ENCODE peak calls at places on chromosome 18, in five cellular contexts. J, Z, C, H and M are unnamed samples.

GRCh38 chr18:43534511-43534910 is 257.2 kb upstream of the SYT4 start:
- DNase-seq in J (no peak), C (no peak), H (no peak), Z (no peak), M (peak)

GRCh38 chr18:59691046-59691395 is 6.2 kb downstream of the CCBE1 start:
- DNase-seq in Z (no peak), H (no peak), J (peak), C (no peak), M (peak)

GRCh38 chr18:63681449-63682381 is 20.0 kb upstream of the SERPINB3 start:
- DNase-seq in C (no peak), J (no peak), H (no peak), Z (no peak), M (no peak)

GRCh38 chr18:37253424-37254255 is 312.0 kb downstream of the CELF4 start:
- DNase-seq in J (no peak), Z (no peak), C (peak), H (peak), M (no peak)

GRCh38 chr18:79690586-79691482 is 11.2 kb downstream of the CTDP1 start:
- DNase-seq in J (no peak), Z (no peak), C (no peak), H (no peak), M (no peak)

GRCh38 chr18:28124239-28125029 is 52.5 kb downstream of the CDH2 start:
- DNase-seq in C (no peak), Z (no peak), J (peak), H (no peak), M (peak)

GRCh38 chr18:35780937-35781336 is 191.5 kb upstream of the RMP24 start:
- DNase-seq in J (no peak), H (no peak), Z (no peak), C (no peak), M (no peak)

GRCh38 chr18:54981076-54981475 is 21.8 kb upstream of the CCDC68 start:
- DNase-seq in Z (no peak), J (no peak), C (no peak), H (no peak), M (no peak)

GRCh38 chr18:45335644-45336043 is 279.6 kb upstream of the SLC14A2 start:
- DNase-seq in C (no peak), H (no peak), J (peak), Z (no peak), M (peak)

GRCh38 chr18:51194604-51195003 is 2.9 kb downstream of the MEX3C start:
- DNase-seq in C (no peak), Z (no peak), J (peak), H (no peak), M (no peak)

GRCh38 chr18:69715322-69715721 is 232.4 kb downstream of the CD226 start:
- DNase-seq in J (no peak), Z (no peak), C (no peak), H (no peak), M (no peak)

GRCh38 chr18:73735836-73736235 is 411.8 kb downstream of the FBXO15 start:
- DNase-seq in C (no peak), Z (no peak), H (no peak), J (no peak), M (no peak)

GRCh38 chr18:52486052-52486451 is 146.1 kb downstream of the DCC start:
- DNase-seq in H (no peak), C (no peak), Z (no peak), J (no peak), M (no peak)

GRCh38 chr18:75160315-75160714 is 48.6 kb downstream of the PTGR3 start:
- DNase-seq in H (no peak), J (peak), C (no peak), Z (no peak), M (no peak)

GRCh38 chr18:5238371-5238758 is 41.3 kb upstream of the AKAIN1 start:
- DNase-seq in H (peak), J (peak), C (peak), Z (peak), M (no peak)

GRCh38 chr18:32086866-32087265 is 4.8 kb upstream of the RNF138 start:
- DNase-seq in Z (no peak), J (peak), C (no peak), H (no peak), M (peak)

GRCh38 chr18:79580481-79581171 is 99.0 kb upstream of the CTDP1 start:
- DNase-seq in C (peak), H (peak), J (no peak), Z (no peak), M (no peak)

GRCh38 chr18:27685807-27686412 is 491.0 kb downstream of the CDH2 start:
- DNase-seq in Z (no peak), J (peak), H (no peak), C (no peak), M (peak)

GRCh38 chr18:73235921-73236320 is 368.1 kb upstream of the NETO1 start:
- DNase-seq in H (no peak), Z (no peak), J (no peak), C (no peak), M (no peak)

GRCh38 chr18:53603281-53603680 is 621.2 kb downstream of the MBD2 start:
- DNase-seq in J (no peak), Z (no peak), C (no peak), H (no peak), M (no peak)

GRCh38 chr18:21991897-21992296 is 177.5 kb upstream of the GATA6 start:
- DNase-seq in H (no peak), C (no peak), Z (no peak), J (no peak), M (no peak)

GRCh38 chr18:45413180-45413836 is 202.0 kb upstream of the SLC14A2 start:
- DNase-seq in H (no peak), Z (no peak), C (no peak), J (peak), M (no peak)

GRCh38 chr18:58058720-58059119 is 14.7 kb downstream of the NEDD4L start:
- DNase-seq in C (no peak), H (no peak), Z (no peak), J (no peak), M (no peak)

GRCh38 chr18:79272916-79273315 is 122.8 kb upstream of the NFATC1 start:
- DNase-seq in Z (no peak), J (no peak), C (no peak), H (no peak), M (no peak)

GRCh38 chr18:70149156-70149555 is 56.3 kb downstream of the RTTN start:
- DNase-seq in Z (no peak), C (no peak), H (no peak), J (no peak), M (no peak)

GRCh38 chr18:79851981-79852380 is 54.2 kb downstream of the KCNG2 start:
- DNase-seq in H (no peak), C (no peak), Z (peak), J (no peak), M (no peak)

GRCh38 chr18:5851998-5852397 is 43.3 kb downstream of the TMEM200C start:
- DNase-seq in H (no peak), Z (no peak), J (no peak), C (no peak), M (no peak)

GRCh38 chr18:36630917-36631316 is 197.9 kb downstream of the TPGS2 start:
- DNase-seq in Z (no peak), J (no peak), H (no peak), C (no peak), M (no peak)

GRCh38 chr18:54702687-54703086 is 111.6 kb downstream of the DYNAP start:
- DNase-seq in Z (no peak), J (no peak), H (no peak), C (no peak), M (no peak)

GRCh38 chr18:59733411-59733810 is 36.2 kb upstream of the CCBE1 start:
- DNase-seq in C (no peak), J (no peak), H (no peak), Z (no peak), M (no peak)

GRCh38 chr18:39685303-39685902 is 2119.8 kb upstream of the CELF4 start:
- DNase-seq in H (no peak), C (no peak), J (no peak), Z (no peak), M (no peak)

GRCh38 chr18:47898696-47899095 is 31.8 kb downstream of the SMAD2 start:
- DNase-seq in J (peak), C (no peak), Z (no peak), H (no peak), M (no peak)

GRCh38 chr18:59054892-59055291 is 84.8 kb upstream of the SEC11C start:
- DNase-seq in C (no peak), J (peak), H (peak), Z (no peak), M (no peak)

GRCh38 chr18:23856466-23857175 is 157.9 kb upstream of the TTC39C start:
- DNase-seq in J (no peak), H (no peak), Z (no peak), C (no peak), M (peak)
- H3K4me3 ChIP-seq in J (no peak), H (no peak), Z (no peak), C (no peak), M (no peak)

DNA sequence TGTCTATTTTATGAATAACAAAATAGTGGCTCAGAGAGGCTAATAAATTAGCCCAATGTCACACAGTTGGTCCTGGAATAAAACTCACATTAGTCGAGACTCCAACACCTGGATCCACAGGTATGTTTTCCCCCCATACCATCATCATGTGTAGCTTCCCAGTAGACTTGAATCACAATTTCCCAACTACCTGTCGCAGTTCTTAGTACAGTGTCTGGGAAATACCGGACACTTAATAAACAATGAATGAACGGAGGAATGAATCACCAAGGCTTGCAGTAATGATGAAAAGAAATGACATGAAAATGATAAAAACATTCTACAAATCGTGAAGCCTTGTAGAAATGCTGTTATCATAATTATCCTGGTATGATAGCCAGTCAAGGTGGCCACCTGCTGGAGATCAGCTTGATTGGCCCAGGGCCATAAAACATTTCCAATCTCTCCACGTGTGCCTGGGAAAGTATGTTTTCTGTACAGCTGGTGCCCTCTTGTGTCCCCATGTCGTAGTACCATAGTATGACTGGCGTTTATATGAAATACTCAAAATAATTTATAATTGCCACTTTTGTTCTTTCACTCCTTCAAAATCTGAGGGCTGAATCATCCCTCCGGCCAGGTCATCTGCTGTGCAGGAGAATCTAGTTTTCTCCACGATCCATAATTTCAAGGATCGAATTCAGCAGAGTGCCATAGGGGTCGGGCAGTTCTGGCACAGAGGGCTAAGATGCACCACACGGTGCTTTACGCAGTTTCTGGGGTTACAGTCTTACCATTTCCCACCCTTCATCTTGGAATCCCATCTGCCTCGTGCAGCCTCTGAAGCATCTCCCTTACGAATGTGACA is 95.4 kb downstream of the LAMA1 start:
- DNase-seq in J (peak), C (no peak), H (peak), Z (no peak), M (peak)
- TF ChIP-seq CTCF in J (peak), C (peak), H (peak), Z (no peak), M (peak)

GRCh38 chr18:3420919-3421279 is 29.1 kb upstream of the TGIF1 start:
- DNase-seq in J (no peak), C (no peak), H (no peak), Z (no peak), M (no peak)
- H3K4me3 ChIP-seq in J (no peak), C (no peak), H (no peak), Z (no peak), M (no peak)

DNA sequence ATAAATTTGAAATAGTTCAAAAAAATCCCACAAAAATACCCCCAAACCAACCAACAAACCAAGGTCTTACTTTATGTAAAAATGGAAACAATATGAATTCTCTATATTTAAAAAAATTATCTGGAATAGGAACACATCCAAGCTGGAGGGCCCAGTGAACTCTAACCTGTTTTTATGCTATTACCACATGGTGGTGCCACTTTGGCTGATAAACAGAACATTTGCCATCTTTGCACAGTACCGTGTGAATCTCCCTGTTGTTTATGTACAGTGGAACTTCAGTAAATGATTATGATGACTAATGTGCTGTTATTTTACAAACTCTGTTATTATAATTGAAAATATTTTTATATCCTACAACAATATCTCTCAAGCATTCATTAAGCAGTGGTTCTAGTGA is 145.3 kb upstream of the SMAD7 start:
- DNase-seq in J (no peak), Z (no peak), C (no peak), H (no peak), M (no peak)
- TF ChIP-seq CTCF in J (no peak), Z (no peak), C (no peak), H (no peak), M (no peak)

DNA sequence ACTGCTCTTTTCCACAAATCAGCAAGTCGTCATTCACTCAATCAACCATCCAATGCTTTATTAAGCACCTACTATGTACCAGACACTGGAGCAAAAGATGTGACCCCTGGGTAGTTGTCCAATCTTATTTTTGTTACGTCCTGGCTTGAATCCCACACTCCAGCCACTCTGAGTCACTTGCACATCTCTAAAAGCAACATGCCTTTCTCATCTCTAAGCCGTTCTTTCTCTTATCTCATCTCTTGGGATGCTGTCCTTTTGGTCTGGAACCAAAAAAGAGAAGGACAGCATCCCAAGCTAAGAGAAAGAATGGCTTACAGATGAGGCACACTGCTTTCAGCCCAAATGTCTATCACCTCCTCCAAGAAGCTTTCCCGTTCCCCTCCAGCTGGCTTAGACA is 58.8 kb downstream of the RNF152 start:
- DNase-seq in J (peak), H (no peak), Z (no peak), C (no peak), M (peak)
- H3K4me3 ChIP-seq in J (no peak), H (no peak), Z (no peak), C (no peak), M (no peak)

GRCh38 chr18:9931679-9932078 is 17.9 kb downstream of the VAPA start:
- DNase-seq in Z (no peak), C (no peak), J (no peak), H (no peak), M (no peak)

GRCh38 chr18:9927392-9928063 is 13.7 kb downstream of the VAPA start:
- DNase-seq in J (no peak), Z (no peak), C (no peak), H (no peak), M (no peak)

GRCh38 chr18:9931146-9931545 is 17.3 kb downstream of the VAPA start:
- DNase-seq in C (no peak), Z (no peak), J (no peak), H (no peak), M (no peak)

GRCh38 chr18:9928646-9929259 is 14.9 kb downstream of the VAPA start:
- DNase-seq in C (no peak), H (no peak), Z (no peak), J (no peak), M (no peak)

DNA sequence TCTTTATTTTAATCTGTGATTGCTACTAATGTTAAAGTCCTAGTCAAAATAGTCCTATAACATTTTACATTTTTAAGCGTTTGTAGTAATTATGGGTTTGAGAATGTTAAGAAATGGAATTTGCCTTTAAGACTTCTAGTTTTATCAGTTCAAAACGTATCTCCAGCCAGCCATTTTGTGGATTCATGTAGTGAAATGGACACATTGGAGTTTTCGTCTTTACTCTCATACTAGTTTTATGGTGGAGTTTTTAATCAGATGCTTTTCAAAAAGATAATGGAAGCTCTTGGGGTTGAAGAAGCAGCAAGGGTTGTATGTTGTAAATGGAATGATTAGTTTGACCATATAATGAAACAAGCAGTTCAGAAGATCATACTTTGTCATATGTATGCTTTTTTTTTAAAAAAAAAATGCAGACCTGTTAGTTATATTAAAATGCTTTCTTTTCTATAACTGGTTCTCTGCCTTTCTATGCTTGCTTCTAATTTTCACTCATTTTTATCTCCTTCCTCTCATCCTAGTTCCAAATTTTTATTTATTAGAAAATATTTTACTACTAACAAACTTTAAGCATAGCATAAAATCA is 16.6 kb downstream of the VAPA start:
- DNase-seq in C (no peak), H (no peak), Z (no peak), J (no peak), M (no peak)
- TF ChIP-seq CTCF in C (no peak), H (no peak), Z (no peak), J (no peak), M (no peak)

DNA sequence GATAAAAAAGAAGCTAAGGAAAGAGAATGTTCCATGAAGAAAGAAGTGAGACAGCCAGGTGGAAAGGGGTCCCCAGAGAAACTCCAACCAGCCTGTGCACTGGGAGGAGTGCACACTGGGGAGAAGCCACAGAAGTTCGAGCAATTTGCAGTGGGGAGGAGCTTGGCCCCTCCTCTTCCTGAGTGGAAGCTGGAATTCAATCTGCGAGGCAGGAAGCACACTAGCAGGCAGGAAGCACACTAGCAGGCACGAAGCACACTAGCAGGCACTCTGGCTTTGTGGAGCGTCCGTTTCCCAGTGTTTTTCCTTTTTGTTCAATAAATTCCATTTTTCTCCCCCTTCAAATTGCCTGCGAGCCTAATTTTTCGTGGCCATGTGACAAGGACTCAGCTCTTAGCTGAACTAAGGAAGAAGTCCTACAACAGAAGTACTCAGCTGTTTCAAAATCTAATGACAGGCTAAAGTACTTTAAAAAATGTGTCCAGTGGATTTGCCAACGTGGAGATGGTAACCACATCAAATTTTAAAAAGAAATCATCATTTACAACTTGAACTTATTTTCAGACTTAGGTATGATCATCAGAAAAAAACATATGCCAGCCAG is 21.4 kb upstream of the SPIRE1 start:
- DNase-seq in H (no peak), J (peak), Z (no peak), C (peak), M (no peak)
- H3K4me3 ChIP-seq in H (no peak), J (no peak), Z (no peak), C (peak), M (no peak)

GRCh38 chr18:25739356-25739755 is 351.1 kb downstream of the SS18 start:
- DNase-seq in J (no peak), H (no peak), Z (no peak), C (no peak), M (no peak)

GRCh38 chr18:25737710-25738251 is 352.6 kb downstream of the SS18 start:
- DNase-seq in H (no peak), C (no peak), J (peak), Z (no peak), M (peak)

DNA sequence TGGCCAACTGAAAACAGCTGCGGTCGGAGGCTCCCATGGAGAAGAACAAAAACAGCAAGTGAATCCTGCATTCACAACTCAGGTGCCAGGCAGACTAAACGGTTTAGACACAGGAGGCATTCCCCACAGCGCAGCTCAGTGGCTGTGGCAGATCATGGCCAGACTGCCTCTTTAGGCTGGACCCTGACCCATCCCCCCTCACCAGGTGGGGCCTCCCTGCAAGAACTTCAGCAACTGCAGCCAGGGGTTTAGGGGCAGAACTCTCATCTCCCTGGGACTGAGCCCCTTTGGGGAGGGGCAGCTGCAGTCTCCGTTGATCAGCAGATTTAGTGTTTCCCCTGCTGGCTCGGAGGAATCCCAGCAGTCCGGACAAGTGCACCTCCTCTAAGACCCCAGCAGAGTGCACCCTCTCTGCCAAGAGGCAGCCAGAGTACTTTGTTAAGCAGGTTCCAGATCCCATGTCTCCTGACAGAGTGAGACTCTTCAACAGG is 346.7 kb downstream of the SS18 start:
- DNase-seq in J (no peak), Z (no peak), C (no peak), H (no peak), M (no peak)
- TF ChIP-seq CTCF in J (no peak), Z (no peak), C (no peak), H (no peak), M (peak)